ENCODE peak calls at places on chromosome 16, in seven cellular contexts. One of them, this sample, is unnamed.

GRCh38 chr16:88651276-88651988 is 579 bp upstream of the CYBA start:
- DNase-seq in tibial artery: no peak
- DNase-seq in fibroblast of mammary gland: no peak
- DNase-seq in cardiac fibroblast: peak; percentile 48
- DNase-seq in bronchial epithelial cell: no peak
- DNase-seq in HepG2: peak; percentile 94
- DNase-seq in stomach: peak; percentile 63
- DNase-seq in this sample: no peak

GRCh38 chr16:70437582-70438324 is 1.1 kb downstream of the ST3GAL2 start:
- DNase-seq in cardiac fibroblast: peak; percentile 61
- DNase-seq in tibial artery: no peak
- DNase-seq in fibroblast of mammary gland: peak; percentile 70
- DNase-seq in bronchial epithelial cell: no peak
- DNase-seq in HepG2: no peak
- DNase-seq in stomach: no peak
- DNase-seq in this sample: peak; percentile 61

GRCh38 chr16:89921699-89922476 is 1.3 kb upstream of the TUBB3 start:
- DNase-seq in bronchial epithelial cell: peak; percentile 87
- DNase-seq in fibroblast of mammary gland: peak; percentile 94
- DNase-seq in cardiac fibroblast: peak; percentile 94
- DNase-seq in HepG2: peak; percentile 85
- DNase-seq in stomach: peak; percentile 58
- DNase-seq in tibial artery: peak; percentile 78
- DNase-seq in this sample: peak; percentile 92

GRCh38 chr16:31452631-31453106 is 6.6 kb upstream of the ARMC5 start:
- DNase-seq in HepG2: no peak
- DNase-seq in fibroblast of mammary gland: peak; percentile 95
- DNase-seq in tibial artery: peak; percentile 23
- DNase-seq in cardiac fibroblast: peak; percentile 95
- DNase-seq in stomach: no peak
- DNase-seq in bronchial epithelial cell: peak; percentile 92
- DNase-seq in this sample: peak; percentile 96

GRCh38 chr16:48164907-48165715 is 9.3 kb upstream of the ABCC12 start:
- DNase-seq in stomach: peak; percentile 80
- DNase-seq in bronchial epithelial cell: peak; percentile 39
- DNase-seq in fibroblast of mammary gland: peak; percentile 70
- DNase-seq in cardiac fibroblast: peak; percentile 79
- DNase-seq in tibial artery: peak; percentile 64
- DNase-seq in HepG2: peak; percentile 82
- DNase-seq in this sample: peak; percentile 58

GRCh38 chr16:50696575-50697420 is 3.4 kb downstream of the NOD2 start:
- DNase-seq in tibial artery: peak; percentile 84
- DNase-seq in cardiac fibroblast: peak; percentile 82
- DNase-seq in HepG2: peak; percentile 78
- DNase-seq in stomach: peak; percentile 77
- DNase-seq in bronchial epithelial cell: peak; percentile 87
- DNase-seq in fibroblast of mammary gland: peak; percentile 81
- DNase-seq in this sample: peak; percentile 73

GRCh38 chr16:72537684-72538083 is 365.7 kb upstream of the PMFBP1 start:
- DNase-seq in cardiac fibroblast: peak; percentile 71
- DNase-seq in fibroblast of mammary gland: peak; percentile 50
- DNase-seq in bronchial epithelial cell: peak; percentile 33
- DNase-seq in tibial artery: no peak
- DNase-seq in HepG2: no peak
- DNase-seq in stomach: no peak
- DNase-seq in this sample: peak; percentile 63

GRCh38 chr16:27367463-27368357 is 34.3 kb upstream of the IL21R start:
- DNase-seq in cardiac fibroblast: peak; percentile 82
- DNase-seq in bronchial epithelial cell: peak; percentile 69
- DNase-seq in fibroblast of mammary gland: peak; percentile 76
- DNase-seq in stomach: peak; percentile 80
- DNase-seq in HepG2: peak; percentile 56
- DNase-seq in tibial artery: peak; percentile 83
- DNase-seq in this sample: peak; percentile 71

GRCh38 chr16:29852654-29853053 is 10.4 kb downstream of the CDIPT start:
- DNase-seq in HepG2: no peak
- DNase-seq in tibial artery: no peak
- DNase-seq in fibroblast of mammary gland: peak; percentile 91
- DNase-seq in stomach: no peak
- DNase-seq in cardiac fibroblast: peak; percentile 79
- DNase-seq in bronchial epithelial cell: no peak
- DNase-seq in this sample: peak; percentile 86

GRCh38 chr16:75322706-75323105 is 71.3 kb upstream of the BCAR1 start:
- DNase-seq in fibroblast of mammary gland: peak; percentile 65
- DNase-seq in bronchial epithelial cell: peak; percentile 77
- DNase-seq in cardiac fibroblast: peak; percentile 67
- DNase-seq in stomach: no peak
- DNase-seq in tibial artery: no peak
- DNase-seq in HepG2: no peak
- DNase-seq in this sample: peak; percentile 31

GRCh38 chr16:87351320-87351698 is 32.3 kb downstream of the FBXO31 start:
- DNase-seq in stomach: no peak
- DNase-seq in HepG2: no peak
- DNase-seq in fibroblast of mammary gland: no peak
- DNase-seq in cardiac fibroblast: no peak
- DNase-seq in bronchial epithelial cell: no peak
- DNase-seq in tibial artery: no peak
- DNase-seq in this sample: peak; percentile 14

GRCh38 chr16:86497551-86498021 is 12.7 kb upstream of the FOXF1 start:
- DNase-seq in HepG2: no peak
- DNase-seq in tibial artery: no peak
- DNase-seq in cardiac fibroblast: no peak
- DNase-seq in stomach: no peak
- DNase-seq in bronchial epithelial cell: no peak
- DNase-seq in fibroblast of mammary gland: no peak
- DNase-seq in this sample: no peak

GRCh38 chr16:86541560-86541959 is 13.5 kb downstream of the MTHFSD start:
- DNase-seq in fibroblast of mammary gland: no peak
- DNase-seq in cardiac fibroblast: no peak
- DNase-seq in HepG2: no peak
- DNase-seq in tibial artery: no peak
- DNase-seq in bronchial epithelial cell: no peak
- DNase-seq in stomach: no peak
- DNase-seq in this sample: no peak

GRCh38 chr16:1509307-1510221 is 16.4 kb downstream of the TELO2 start:
- DNase-seq in bronchial epithelial cell: no peak
- DNase-seq in HepG2: no peak
- DNase-seq in stomach: no peak
- DNase-seq in fibroblast of mammary gland: no peak
- DNase-seq in tibial artery: peak; percentile 60
- DNase-seq in cardiac fibroblast: no peak
- DNase-seq in this sample: no peak

GRCh38 chr16:154223-155030 is 2.0 kb downstream of the HBZ start:
- DNase-seq in stomach: peak; percentile 29
- DNase-seq in tibial artery: no peak
- DNase-seq in bronchial epithelial cell: peak; percentile 19
- DNase-seq in fibroblast of mammary gland: peak; percentile 24
- DNase-seq in HepG2: no peak
- DNase-seq in cardiac fibroblast: no peak
- DNase-seq in this sample: no peak

GRCh38 chr16:81313731-81314602 is 795 bp upstream of the GAN start:
- DNase-seq in stomach: no peak
- DNase-seq in HepG2: peak; percentile 65
- DNase-seq in bronchial epithelial cell: no peak
- DNase-seq in tibial artery: no peak
- DNase-seq in fibroblast of mammary gland: no peak
- DNase-seq in cardiac fibroblast: no peak
- DNase-seq in this sample: peak; percentile 53

GRCh38 chr16:4894276-4895150 is 42.4 kb downstream of the PPL start:
- DNase-seq in fibroblast of mammary gland: no peak
- DNase-seq in bronchial epithelial cell: no peak
- DNase-seq in cardiac fibroblast: no peak
- DNase-seq in stomach: no peak
- DNase-seq in tibial artery: no peak
- DNase-seq in HepG2: no peak
- DNase-seq in this sample: no peak

GRCh38 chr16:69017036-69017783 is 88.2 kb upstream of the HAS3 start:
- DNase-seq in tibial artery: no peak
- DNase-seq in bronchial epithelial cell: peak; percentile 82
- DNase-seq in fibroblast of mammary gland: peak; percentile 82
- DNase-seq in cardiac fibroblast: peak; percentile 67
- DNase-seq in stomach: no peak
- DNase-seq in HepG2: no peak
- DNase-seq in this sample: peak; percentile 43

GRCh38 chr16:14121872-14122271 is 50.8 kb downstream of the MRTFB start:
- DNase-seq in stomach: no peak
- DNase-seq in HepG2: no peak
- DNase-seq in fibroblast of mammary gland: no peak
- DNase-seq in tibial artery: no peak
- DNase-seq in bronchial epithelial cell: no peak
- DNase-seq in cardiac fibroblast: no peak
- DNase-seq in this sample: no peak

GRCh38 chr16:56950051-56950450 is 11.7 kb upstream of the CETP start:
- DNase-seq in bronchial epithelial cell: no peak
- DNase-seq in HepG2: no peak
- DNase-seq in tibial artery: no peak
- DNase-seq in stomach: no peak
- DNase-seq in cardiac fibroblast: no peak
- DNase-seq in fibroblast of mammary gland: no peak
- DNase-seq in this sample: no peak

GRCh38 chr16:56950455-56950854 is 11.3 kb upstream of the CETP start:
- DNase-seq in tibial artery: no peak
- DNase-seq in cardiac fibroblast: no peak
- DNase-seq in bronchial epithelial cell: no peak
- DNase-seq in stomach: no peak
- DNase-seq in fibroblast of mammary gland: no peak
- DNase-seq in HepG2: no peak
- DNase-seq in this sample: no peak

GRCh38 chr16:56953006-56953405 is 8.7 kb upstream of the CETP start:
- DNase-seq in fibroblast of mammary gland: no peak
- DNase-seq in bronchial epithelial cell: no peak
- DNase-seq in tibial artery: no peak
- DNase-seq in HepG2: no peak
- DNase-seq in stomach: no peak
- DNase-seq in cardiac fibroblast: no peak
- DNase-seq in this sample: no peak

GRCh38 chr16:56948234-56948633 is 13.5 kb upstream of the CETP start:
- DNase-seq in tibial artery: no peak
- DNase-seq in bronchial epithelial cell: no peak
- DNase-seq in HepG2: no peak
- DNase-seq in fibroblast of mammary gland: no peak
- DNase-seq in cardiac fibroblast: no peak
- DNase-seq in stomach: no peak
- DNase-seq in this sample: no peak

GRCh38 chr16:56950881-56951771 is 10.6 kb upstream of the CETP start:
- DNase-seq in stomach: peak; percentile 70
- DNase-seq in HepG2: peak; percentile 61
- DNase-seq in fibroblast of mammary gland: peak; percentile 61
- DNase-seq in cardiac fibroblast: peak; percentile 69
- DNase-seq in tibial artery: peak; percentile 53
- DNase-seq in bronchial epithelial cell: no peak
- DNase-seq in this sample: peak; percentile 59
- TF ChIP-seq CTCF in stomach: no peak
- TF ChIP-seq CTCF in HepG2: peak; percentile 98
- TF ChIP-seq CTCF in fibroblast of mammary gland: peak; percentile 70
- TF ChIP-seq CTCF in cardiac fibroblast: peak; percentile 81
- TF ChIP-seq CTCF in tibial artery: peak; percentile 39
- TF ChIP-seq CTCF in bronchial epithelial cell: peak; percentile 77
- TF ChIP-seq CTCF in this sample: peak; percentile 75

GRCh38 chr16:57743886-57744645 is 8.5 kb downstream of the KATNB1 start:
- DNase-seq in tibial artery: no peak
- DNase-seq in HepG2: no peak
- DNase-seq in cardiac fibroblast: no peak
- DNase-seq in bronchial epithelial cell: no peak
- DNase-seq in fibroblast of mammary gland: no peak
- DNase-seq in stomach: no peak
- DNase-seq in this sample: no peak

GRCh38 chr16:57741660-57742191 is 6.2 kb downstream of the KATNB1 start:
- DNase-seq in tibial artery: no peak
- DNase-seq in cardiac fibroblast: no peak
- DNase-seq in stomach: no peak
- DNase-seq in HepG2: no peak
- DNase-seq in bronchial epithelial cell: no peak
- DNase-seq in fibroblast of mammary gland: no peak
- DNase-seq in this sample: no peak

GRCh38 chr16:57740423-57741071 is 5.0 kb downstream of the KATNB1 start:
- DNase-seq in HepG2: no peak
- DNase-seq in tibial artery: no peak
- DNase-seq in bronchial epithelial cell: no peak
- DNase-seq in fibroblast of mammary gland: no peak
- DNase-seq in stomach: no peak
- DNase-seq in cardiac fibroblast: no peak
- DNase-seq in this sample: no peak

GRCh38 chr16:57743458-57743857 is 7.9 kb downstream of the KATNB1 start:
- DNase-seq in HepG2: no peak
- DNase-seq in fibroblast of mammary gland: no peak
- DNase-seq in cardiac fibroblast: no peak
- DNase-seq in bronchial epithelial cell: no peak
- DNase-seq in tibial artery: no peak
- DNase-seq in stomach: no peak
- DNase-seq in this sample: no peak

DNA sequence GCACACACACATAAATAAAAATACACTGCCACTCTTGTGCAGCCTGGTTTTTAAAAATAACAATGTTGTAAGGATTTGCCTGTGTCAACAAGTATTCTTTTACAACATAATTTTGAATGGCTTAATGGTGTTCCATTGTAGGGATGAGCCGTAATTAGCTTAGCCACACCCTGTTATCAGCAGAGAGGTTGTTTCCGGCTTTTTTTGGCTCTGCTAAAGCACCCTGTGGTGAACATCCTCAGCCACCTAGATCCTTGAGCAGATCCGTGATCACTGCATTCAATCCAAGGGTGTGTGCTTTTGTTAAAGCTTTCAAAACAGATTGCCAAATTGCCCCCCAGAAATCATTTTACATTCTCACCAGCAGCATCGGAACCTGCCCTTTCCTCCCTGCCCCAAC is 7.0 kb downstream of the KATNB1 start:
- DNase-seq in HepG2: no peak
- DNase-seq in fibroblast of mammary gland: no peak
- DNase-seq in bronchial epithelial cell: no peak
- DNase-seq in cardiac fibroblast: no peak
- DNase-seq in tibial artery: no peak
- DNase-seq in stomach: no peak
- DNase-seq in this sample: no peak
- H3K4me3 ChIP-seq in HepG2: no peak overlapping the region
- H3K4me3 ChIP-seq in fibroblast of mammary gland: no peak overlapping the region
- H3K4me3 ChIP-seq in bronchial epithelial cell: no peak overlapping the region
- H3K4me3 ChIP-seq in cardiac fibroblast: no peak overlapping the region
- H3K4me3 ChIP-seq in tibial artery: no peak overlapping the region
- H3K4me3 ChIP-seq in stomach: no peak overlapping the region
- H3K4me3 ChIP-seq in this sample: no peak overlapping the region

GRCh38 chr16:49441366-49441780 is 67.8 kb downstream of the C16orf78 start:
- DNase-seq in bronchial epithelial cell: no peak
- DNase-seq in stomach: peak; percentile 47
- DNase-seq in tibial artery: no peak
- DNase-seq in cardiac fibroblast: peak; percentile 6
- DNase-seq in fibroblast of mammary gland: no peak
- DNase-seq in HepG2: no peak
- DNase-seq in this sample: no peak
- TF ChIP-seq CTCF in bronchial epithelial cell: no peak
- TF ChIP-seq CTCF in stomach: no peak
- TF ChIP-seq CTCF in tibial artery: no peak
- TF ChIP-seq CTCF in cardiac fibroblast: no peak
- TF ChIP-seq CTCF in fibroblast of mammary gland: no peak
- TF ChIP-seq CTCF in HepG2: no peak
- TF ChIP-seq CTCF in this sample: no peak

GRCh38 chr16:15807603-15808009 is 49.2 kb downstream of the MYH11 start:
- DNase-seq in cardiac fibroblast: peak; percentile 20
- DNase-seq in tibial artery: peak; percentile 48
- DNase-seq in bronchial epithelial cell: no peak
- DNase-seq in HepG2: no peak
- DNase-seq in fibroblast of mammary gland: no peak
- DNase-seq in stomach: no peak
- DNase-seq in this sample: no peak
- H3K4me3 ChIP-seq in cardiac fibroblast: no peak overlapping the region
- H3K4me3 ChIP-seq in tibial artery: peak overlapping the region; percentile 14
- H3K4me3 ChIP-seq in bronchial epithelial cell: no peak overlapping the region
- H3K4me3 ChIP-seq in HepG2: no peak overlapping the region
- H3K4me3 ChIP-seq in fibroblast of mammary gland: no peak overlapping the region
- H3K4me3 ChIP-seq in stomach: no peak overlapping the region
- H3K4me3 ChIP-seq in this sample: no peak overlapping the region